ENCODE peak calls at places on chromosomes 6 and 20, in nine cellular contexts. B is gastrocnemius medialis, Q is adrenal gland, J is prostate gland, S is sigmoid colon, A is esophagus squamous epithelium, T is heart left ventricle, Z is spleen, R is HCT116. H is an unnamed sample.

GRCh38 chr20:33751775-33752174 is 20.0 kb downstream of the ZNF341 start:
- DNase-seq in T (no peak), J (no peak), S (no peak), A (no peak), B (no peak), Z (no peak), Q (no peak), R (no peak), H (no peak)

GRCh38 chr6:163023700-163024099 is 295.9 kb downstream of the PACRG start:
- DNase-seq in B (no peak), Z (no peak), Q (no peak), J (no peak), A (no peak), R (no peak), T (no peak), S (no peak), H (no peak)

GRCh38 chr6:26020983-26021349 is 58.4 kb downstream of the TRIM38 start:
- DNase-seq in Q (no peak), J (peak), S (peak), T (peak), R (peak), B (no peak), Z (peak), A (no peak), H (peak)

GRCh38 chr20:16292227-16292626 is 281.0 kb downstream of the KIF16B start:
- DNase-seq in A (no peak), S (no peak), Q (no peak), B (no peak), Z (no peak), T (no peak), R (no peak), J (no peak), H (no peak)

GRCh38 chr6:43873806-43874714 is 104.0 kb downstream of the VEGFA start:
- DNase-seq in R (no peak), J (peak), B (no peak), A (no peak), Q (no peak), Z (no peak), T (no peak), S (no peak), H (no peak)

GRCh38 chr6:134720353-134721094 is 229.4 kb downstream of the ALDH8A1 start:
- DNase-seq in Q (peak), T (no peak), Z (no peak), R (no peak), J (no peak), B (no peak), A (no peak), S (no peak), H (no peak)

GRCh38 chr6:129501401-129502051 is 208.5 kb downstream of the ARHGAP18 start:
- DNase-seq in B (peak), S (peak), J (peak), Z (no peak), Q (peak), A (no peak), R (peak), T (peak), H (peak)

GRCh38 chr20:52985687-52986086 is 13.5 kb downstream of the TSHZ2 start:
- DNase-seq in T (no peak), Q (no peak), J (no peak), Z (no peak), R (no peak), A (no peak), B (no peak), S (no peak), H (no peak)

GRCh38 chr6:28446818-28447511 is 3.7 kb upstream of the ZSCAN23 start:
- DNase-seq in R (no peak), B (no peak), T (no peak), Z (no peak), Q (no peak), J (no peak), A (no peak), S (no peak), H (no peak)

GRCh38 chr20:23011008-23011721 is 23.9 kb upstream of the SSTR4 start:
- DNase-seq in T (no peak), A (no peak), S (no peak), R (no peak), Q (no peak), B (no peak), Z (no peak), J (no peak), H (no peak)

GRCh38 chr6:68497927-68498326 is 137.2 kb upstream of the ADGRB3 start:
- DNase-seq in A (no peak), B (no peak), T (no peak), Q (no peak), S (no peak), J (no peak), R (no peak), Z (no peak), H (no peak)

GRCh38 chr6:379367-380181 is 12.0 kb upstream of the IRF4 start:
- DNase-seq in T (no peak), S (no peak), J (no peak), A (no peak), R (no peak), B (no peak), Z (peak), Q (no peak), H (no peak)

GRCh38 chr20:62359491-62360121 is 7.5 kb downstream of the LAMA5 start:
- DNase-seq in R (peak), S (peak), Z (no peak), T (peak), B (no peak), J (no peak), A (no peak), Q (no peak), H (no peak)
- TF ChIP-seq POLR2A in R (no peak), S (no peak), Z (no peak), T (peak), B (no peak), J (no peak), A (no peak), Q (no peak), H (no peak)

GRCh38 chr6:137547186-137547585 is 53.0 kb upstream of the OLIG3 start:
- DNase-seq in B (no peak), Q (no peak), T (no peak), A (no peak), Z (no peak), S (no peak), R (no peak), J (no peak), H (no peak)

GRCh38 chr6:137541531-137541930 is 47.3 kb upstream of the OLIG3 start:
- DNase-seq in J (no peak), B (no peak), S (no peak), T (no peak), A (no peak), R (no peak), Z (no peak), Q (no peak), H (no peak)

GRCh38 chr6:137545073-137545472 is 50.9 kb upstream of the OLIG3 start:
- DNase-seq in Z (no peak), B (no peak), T (no peak), R (no peak), S (no peak), Q (no peak), A (no peak), J (no peak), H (no peak)

GRCh38 chr6:137542713-137543112 is 48.5 kb upstream of the OLIG3 start:
- DNase-seq in Z (no peak), B (no peak), A (no peak), S (no peak), R (no peak), Q (no peak), T (no peak), J (no peak), H (no peak)

GRCh38 chr6:137543114-137543513 is 48.9 kb upstream of the OLIG3 start:
- DNase-seq in S (no peak), T (no peak), J (no peak), B (no peak), A (no peak), R (no peak), Z (no peak), Q (no peak), H (no peak)
- H3K4me3 ChIP-seq in S (no peak), T (no peak), J (no peak), B (no peak), A (no peak), R (no peak), Z (no peak), Q (no peak), H (no peak)

GRCh38 chr6:161696828-161697227 is 423.0 kb upstream of the AGPAT4 start:
- DNase-seq in B (no peak), J (no peak), A (no peak), S (no peak), Z (no peak), Q (peak), R (no peak), T (no peak), H (no peak)

DNA sequence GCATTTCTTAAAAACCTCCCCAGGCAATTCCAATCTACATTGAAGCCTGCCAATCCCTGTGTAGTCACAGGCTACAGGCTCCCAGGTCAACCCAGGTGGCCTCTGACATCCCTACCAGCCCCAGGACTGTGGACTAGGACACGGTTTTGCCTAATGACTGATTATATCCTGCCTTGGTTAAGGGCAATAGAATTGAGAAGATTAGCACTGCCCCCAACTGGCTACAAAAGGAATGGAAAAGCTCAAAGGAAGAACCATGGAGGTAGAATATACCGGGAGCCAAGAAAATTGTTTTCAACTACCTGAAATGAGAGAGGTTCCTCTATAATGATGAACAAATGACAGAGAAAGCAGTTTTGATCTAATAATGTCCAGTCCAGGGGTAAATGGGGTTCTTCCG is 421.1 kb upstream of the AGPAT4 start:
- DNase-seq in R (peak), B (no peak), Q (peak), S (no peak), A (no peak), J (no peak), T (no peak), Z (no peak), H (no peak)
- TF ChIP-seq CTCF in R (peak), B (peak), Q (peak), S (no peak), A (peak), J (no peak), T (peak), Z (no peak), H (no peak)

GRCh38 chr20:3188823-3189413 is 15.6 kb downstream of the DDRGK1 start:
- DNase-seq in R (no peak), Q (no peak), B (no peak), J (no peak), Z (peak), A (no peak), T (no peak), S (no peak), H (no peak)
- TF ChIP-seq POLR2A in R (no peak), Q (no peak), B (no peak), J (no peak), Z (no peak), A (no peak), T (no peak), S (no peak), H (no peak)

DNA sequence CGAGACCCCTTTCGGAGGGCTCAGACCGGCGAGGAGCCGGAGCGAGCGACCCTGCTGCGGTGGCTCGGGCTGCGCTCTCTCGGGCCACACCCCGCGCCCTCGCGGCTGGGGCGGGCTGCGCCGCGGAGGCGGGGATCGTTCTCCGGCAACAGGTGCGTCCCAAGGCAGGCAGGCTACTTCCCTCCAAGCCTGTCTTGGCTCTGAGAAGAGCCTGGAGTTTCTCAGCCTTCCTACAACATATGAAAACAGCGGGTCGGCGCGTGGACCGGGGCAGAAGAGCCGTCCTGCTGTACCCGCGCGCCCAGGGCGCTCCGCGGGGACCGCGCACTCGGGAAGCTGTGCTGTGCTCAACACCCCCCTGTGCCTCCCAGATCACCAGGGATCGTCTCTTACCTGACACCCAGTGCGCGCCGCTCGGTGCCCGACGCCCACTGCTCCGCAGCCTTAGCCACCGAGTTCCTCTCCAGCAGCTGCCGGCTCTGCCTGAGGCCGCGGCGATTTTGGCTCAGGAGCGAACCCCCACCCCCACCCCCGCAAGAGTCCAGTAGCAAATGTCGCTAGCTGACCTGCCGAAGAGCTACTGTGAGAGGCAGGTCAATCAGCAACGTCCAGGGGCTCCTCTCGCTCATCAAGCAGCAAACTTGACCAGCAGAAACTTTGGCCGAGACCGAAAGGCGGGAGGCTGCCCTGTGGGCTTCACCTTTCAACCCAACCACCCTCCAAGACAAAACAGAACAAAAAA is 3.7 kb upstream of the OLIG3 start:
- DNase-seq in R (no peak), Q (no peak), A (no peak), J (no peak), S (no peak), T (no peak), B (no peak), Z (no peak), H (no peak)
- H3K4me3 ChIP-seq in R (no peak), Q (peak), A (peak), J (no peak), S (peak), T (peak), B (peak), Z (peak), H (peak)

GRCh38 chr6:106170030-106170791 is 84.1 kb downstream of the PRDM1 start:
- DNase-seq in B (no peak), Z (no peak), A (no peak), J (no peak), S (no peak), R (no peak), T (no peak), Q (no peak), H (no peak)
- TF ChIP-seq CTCF in B (no peak), Z (no peak), A (no peak), J (no peak), S (no peak), R (no peak), T (no peak), Q (no peak), H (no peak)

GRCh38 chr6:151379933-151380847 is 11.2 kb downstream of the ZBTB2 start:
- DNase-seq in Z (no peak), T (no peak), S (no peak), R (no peak), Q (peak), A (no peak), J (no peak), B (no peak), H (no peak)
- TF ChIP-seq POLR2A in Z (no peak), T (no peak), S (no peak), R (no peak), Q (no peak), A (no peak), J (no peak), B (no peak), H (no peak)

GRCh38 chr6:112305795-112306194 is 41.3 kb upstream of the RFPL4B start:
- DNase-seq in R (no peak), T (no peak), J (no peak), A (no peak), Q (no peak), B (no peak), S (no peak), Z (no peak), H (no peak)

GRCh38 chr6:112307707-112308106 is 39.4 kb upstream of the RFPL4B start:
- DNase-seq in S (no peak), Q (no peak), B (no peak), R (no peak), Z (no peak), A (no peak), T (no peak), J (no peak), H (no peak)

GRCh38 chr6:112310439-112311154 is 36.5 kb upstream of the RFPL4B start:
- DNase-seq in Q (no peak), A (no peak), J (no peak), T (no peak), Z (no peak), R (no peak), B (no peak), S (no peak), H (no peak)

GRCh38 chr6:112309244-112309643 is 37.9 kb upstream of the RFPL4B start:
- DNase-seq in B (no peak), R (no peak), J (no peak), Q (no peak), Z (no peak), T (no peak), A (no peak), S (no peak), H (no peak)

GRCh38 chr6:112308476-112308875 is 38.7 kb upstream of the RFPL4B start:
- DNase-seq in B (no peak), Q (no peak), A (no peak), S (no peak), Z (no peak), R (no peak), T (no peak), J (no peak), H (no peak)
- H3K4me3 ChIP-seq in B (no peak), Q (no peak), A (no peak), S (no peak), Z (no peak), R (no peak), T (no peak), J (no peak), H (no peak)